ENCODE peak calls at places on chromosomes 11 and 22, in ten cellular contexts. H is activated CD4-positive, alpha-beta memory T cell treated with anti-CD3 and anti-CD28 coated beads for 36 hours; M is neuronal stem cell; D is neural crest cell; Y is aorta; E is iris pigment epithelial cell; T is SJSA1; W is Ammon's horn; Z is NCI-H2081; K is stimulated activated CD4-positive, alpha-beta T cell treated with anti-CD3 and anti-CD28 coated beads, Interleukin-15, amount 100 ng/mL, for 1 hour. N is an unnamed sample.

GRCh38 chr11:33317662-33318061 is 60.5 kb downstream of the HIPK3 start:
- DNase-seq in Y (no peak), D (no peak), W (no peak), H (no peak), M (no peak), T (no peak), E (peak), K (no peak), Z (no peak), N (no peak)

GRCh38 chr22:41481925-41482318 is 13.0 kb downstream of the ACO2 start:
- DNase-seq in W (no peak), T (no peak), K (no peak), Z (no peak), M (no peak), D (no peak), Y (peak), H (no peak), E (no peak), N (no peak)

GRCh38 chr11:126790550-126790981 is 210.0 kb downstream of the KIRREL3 start:
- DNase-seq in K (no peak), H (no peak), W (peak), E (peak), Y (no peak), D (no peak), T (peak), M (no peak), Z (peak), N (no peak)

GRCh38 chr22:31583861-31584485 is 78.0 kb downstream of the PISD start:
- DNase-seq in M (no peak), H (no peak), Y (no peak), D (no peak), E (peak), Z (no peak), T (peak), K (no peak), W (no peak), N (no peak)

GRCh38 chr11:121106812-121107211 is 5.8 kb downstream of the TECTA start:
- DNase-seq in E (no peak), D (no peak), K (no peak), Z (peak), M (no peak), T (no peak), Y (no peak), H (no peak), W (no peak), N (no peak)

GRCh38 chr11:1327064-1327460 is 17.6 kb upstream of the TOLLIP start:
- DNase-seq in M (no peak), D (no peak), Z (no peak), H (no peak), T (no peak), Y (no peak), W (no peak), K (no peak), E (no peak), N (no peak)

GRCh38 chr22:17944205-17944725 is 80.1 kb downstream of the MICAL3 start:
- DNase-seq in Y (no peak), D (no peak), M (no peak), H (no peak), K (no peak), W (no peak), E (no peak), Z (no peak), T (no peak), N (no peak)

GRCh38 chr22:49764151-49764581 is 63.5 kb downstream of the BRD1 start:
- DNase-seq in Z (no peak), E (no peak), H (no peak), K (no peak), Y (peak), W (no peak), M (no peak), T (no peak), D (no peak), N (no peak)

GRCh38 chr11:60563553-60564235 is 48.5 kb downstream of the MS4A13 start:
- DNase-seq in M (no peak), W (no peak), Y (no peak), Z (peak), K (no peak), T (no peak), D (no peak), E (peak), H (no peak), N (peak)

GRCh38 chr11:45930031-45930794 is 7.8 kb downstream of the LARGE2 start:
- DNase-seq in M (no peak), H (peak), D (no peak), K (no peak), Z (peak), E (no peak), T (no peak), W (no peak), Y (peak), N (no peak)

GRCh38 chr11:65854161-65854592 is 3.8 kb downstream of the CFL1 start:
- DNase-seq in Z (no peak), W (no peak), Y (peak), E (no peak), H (peak), K (no peak), T (no peak), D (no peak), M (no peak), N (no peak)

GRCh38 chr11:27052668-27053067 is 12.1 kb downstream of the BBOX1 start:
- DNase-seq in T (no peak), Z (no peak), E (no peak), K (no peak), M (no peak), Y (no peak), W (no peak), D (no peak), H (no peak), N (no peak)

GRCh38 chr11:210803-211180 is 3.3 kb downstream of the RIC8A start:
- DNase-seq in W (no peak), D (no peak), Z (no peak), M (no peak), E (no peak), T (no peak), K (no peak), H (no peak), Y (no peak), N (no peak)

GRCh38 chr11:69554849-69555248 is 73.4 kb downstream of the LINC01488 start:
- DNase-seq in Y (peak), K (no peak), Z (no peak), T (no peak), E (no peak), W (no peak), M (no peak), H (no peak), D (no peak), N (no peak)